ENCODE peak calls at places on chromosomes 2 and 18, in seven cellular contexts. K is bronchial epithelial cell; C is left lung; B is mucosa of descending colon; P is GM23248; Z is CD8-positive, alpha-beta T cell; V is endothelial cell of umbilical vein. S is an unnamed sample.

GRCh38 chr18:57691363-57691762 is 69.7 kb upstream of the NARS1 start:
- DNase-seq in K (no peak), C (no peak), B (no peak), P (no peak), Z (no peak), V (no peak), S (no peak)

GRCh38 chr2:145007673-145008263 is 487.8 kb upstream of the ZEB2 start:
- DNase-seq in K (no peak), C (no peak), B (no peak), P (no peak), Z (no peak), V (peak), S (no peak)

GRCh38 chr18:47987456-47987735 is 56.9 kb upstream of the SMAD2 start:
- DNase-seq in K (peak), C (no peak), B (no peak), P (no peak), Z (no peak), V (peak), S (no peak)

GRCh38 chr2:142980246-142981068 is 103.0 kb downstream of the KYNU start:
- DNase-seq in K (peak), C (no peak), B (no peak), P (peak), Z (no peak), V (peak), S (peak)

GRCh38 chr2:27211943-27212625 is at the start of the genes ATRAID and SLC5A6:
- DNase-seq in K (peak), C (peak), B (peak), P (peak), Z (peak), V (peak), S (peak)

GRCh38 chr2:150088538-150088937 is 398.9 kb downstream of the RND3 start:
- DNase-seq in K (peak), C (no peak), B (no peak), P (no peak), Z (no peak), V (peak), S (no peak)

GRCh38 chr2:186540971-186541370 is 48.9 kb upstream of the ITGAV start:
- DNase-seq in K (no peak), C (no peak), B (no peak), P (peak), Z (no peak), V (no peak), S (no peak)

GRCh38 chr2:132383956-132384355 is 32.6 kb upstream of the GPR39 start:
- DNase-seq in K (no peak), C (no peak), B (no peak), P (no peak), Z (no peak), V (no peak), S (no peak)

GRCh38 chr18:22164337-22165048 is 4.9 kb upstream of the GATA6 start:
- DNase-seq in K (no peak), C (no peak), B (no peak), P (no peak), Z (no peak), V (no peak), S (no peak)

GRCh38 chr2:59789523-59789922 is 763.9 kb downstream of the BCL11A start:
- DNase-seq in K (no peak), C (no peak), B (no peak), P (peak), Z (no peak), V (no peak), S (no peak)

GRCh38 chr18:23498877-23499570 is 4.3 kb upstream of the RMC1 start:
- DNase-seq in K (peak), C (no peak), B (peak), P (peak), Z (peak), V (peak), S (peak)

GRCh38 chr18:46333371-46334199 is 229.4 kb downstream of the HAUS1 start:
- DNase-seq in K (peak), C (peak), B (no peak), P (peak), Z (no peak), V (no peak), S (peak)

GRCh38 chr2:104872866-104873688 is 19.2 kb downstream of the POU3F3 start:
- DNase-seq in K (peak), C (peak), B (peak), P (peak), Z (no peak), V (peak), S (no peak)

GRCh38 chr2:150486539-150487484 is 655 bp downstream of the RND3 start:
- DNase-seq in K (no peak), C (peak), B (peak), P (peak), Z (no peak), V (peak), S (no peak)

GRCh38 chr18:2706903-2707302 is 51.4 kb downstream of the SMCHD1 start:
- DNase-seq in K (no peak), C (no peak), B (no peak), P (no peak), Z (no peak), V (no peak), S (no peak)

GRCh38 chr18:63152791-63153190 is 166.8 kb downstream of the BCL2 start:
- DNase-seq in K (no peak), C (no peak), B (no peak), P (no peak), Z (no peak), V (no peak), S (no peak)
- H3K4me3 ChIP-seq in K (no peak), C (no peak), B (no peak), P (no peak), Z (no peak), V (no peak), S (peak)

GRCh38 chr2:101387151-101387807 is at the start of gene CREG2:
- DNase-seq in K (peak), C (peak), B (peak), P (peak), Z (peak), V (peak), S (peak)

GRCh38 chr2:101386599-101387150 is 628 bp downstream of the CREG2 start:
- DNase-seq in K (no peak), C (no peak), B (no peak), P (no peak), Z (no peak), V (no peak), S (no peak)

GRCh38 chr2:101382406-101382805 is 4.9 kb downstream of the CREG2 start:
- DNase-seq in K (no peak), C (no peak), B (no peak), P (no peak), Z (no peak), V (peak), S (no peak)

GRCh38 chr2:101383016-101383541 is 4.2 kb downstream of the CREG2 start:
- DNase-seq in K (no peak), C (no peak), B (no peak), P (no peak), Z (no peak), V (no peak), S (no peak)

DNA sequence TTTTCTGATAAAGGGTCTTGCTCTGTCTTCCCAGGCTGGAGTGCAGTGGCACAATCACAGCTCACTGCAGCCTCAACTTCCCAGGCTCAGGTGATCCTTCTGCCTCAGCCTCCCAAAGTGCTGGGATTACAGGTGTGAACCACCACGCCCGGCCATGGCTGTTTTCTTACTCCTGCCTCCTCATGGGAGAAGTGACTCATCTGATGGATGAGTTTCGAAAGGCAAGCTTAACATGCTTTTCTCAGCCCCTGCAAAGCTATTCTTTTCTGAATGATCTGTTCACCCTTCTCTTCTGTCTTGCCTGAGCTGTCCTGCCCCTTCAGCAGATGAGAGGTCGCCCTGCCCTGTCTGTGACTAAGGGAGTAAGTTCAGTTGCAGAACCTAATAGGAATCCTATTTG is 929 bp upstream of the CREG2 start:
- DNase-seq in K (peak), C (no peak), B (no peak), P (peak), Z (no peak), V (no peak), S (no peak)
- H3K4me3 ChIP-seq in K (no peak), C (no peak), B (no peak), P (no peak), Z (no peak), V (no peak), S (no peak)

DNA sequence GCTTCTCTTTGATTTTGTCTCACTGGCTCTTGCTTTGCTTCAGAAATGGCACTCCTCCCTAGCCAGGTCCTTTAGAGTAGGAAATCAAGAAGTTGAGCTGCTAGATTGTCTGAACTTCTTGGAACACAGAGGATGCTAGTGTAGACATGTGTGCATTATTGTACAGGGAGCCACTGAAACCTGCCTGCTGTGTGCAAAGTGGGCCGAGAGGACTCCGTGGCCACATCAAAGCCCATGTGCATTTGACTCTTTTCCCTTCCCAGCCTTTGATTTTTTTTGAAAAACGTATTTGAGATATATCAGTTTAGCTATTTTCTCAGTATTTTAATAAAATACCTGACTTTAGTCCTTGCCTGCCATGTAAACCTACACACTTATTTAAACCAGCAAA is 83.1 kb downstream of the TMEM247 start:
- DNase-seq in K (no peak), C (no peak), B (no peak), P (no peak), Z (no peak), V (no peak), S (no peak)
- H3K4me3 ChIP-seq in K (no peak), C (no peak), B (no peak), P (no peak), Z (no peak), V (no peak), S (no peak)

GRCh38 chr2:165295643-165296042 is 56.4 kb downstream of the SCN2A start:
- DNase-seq in K (no peak), C (no peak), B (no peak), P (no peak), Z (no peak), V (no peak), S (no peak)

GRCh38 chr2:165289069-165289468 is 49.9 kb downstream of the SCN2A start:
- DNase-seq in K (no peak), C (no peak), B (no peak), P (no peak), Z (no peak), V (no peak), S (no peak)

GRCh38 chr2:165294912-165295311 is 55.7 kb downstream of the SCN2A start:
- DNase-seq in K (no peak), C (no peak), B (no peak), P (no peak), Z (no peak), V (no peak), S (no peak)

GRCh38 chr2:165293439-165294420 is 54.5 kb downstream of the SCN2A start:
- DNase-seq in K (peak), C (no peak), B (no peak), P (peak), Z (peak), V (peak), S (peak)
- H3K4me3 ChIP-seq in K (no peak), C (no peak), B (no peak), P (peak), Z (no peak), V (no peak), S (no peak)

GRCh38 chr18:29012874-29013273 is 835.9 kb upstream of the CDH2 start:
- DNase-seq in K (no peak), C (no peak), B (no peak), P (no peak), Z (no peak), V (no peak), S (no peak)

GRCh38 chr18:29003194-29003593 is 826.3 kb upstream of the CDH2 start:
- DNase-seq in K (peak), C (no peak), B (no peak), P (no peak), Z (no peak), V (no peak), S (no peak)

GRCh38 chr18:29004921-29005320 is 828.0 kb upstream of the CDH2 start:
- DNase-seq in K (no peak), C (no peak), B (no peak), P (no peak), Z (no peak), V (peak), S (no peak)

GRCh38 chr18:29012364-29012763 is 835.4 kb upstream of the CDH2 start:
- DNase-seq in K (no peak), C (no peak), B (no peak), P (no peak), Z (no peak), V (no peak), S (no peak)

DNA sequence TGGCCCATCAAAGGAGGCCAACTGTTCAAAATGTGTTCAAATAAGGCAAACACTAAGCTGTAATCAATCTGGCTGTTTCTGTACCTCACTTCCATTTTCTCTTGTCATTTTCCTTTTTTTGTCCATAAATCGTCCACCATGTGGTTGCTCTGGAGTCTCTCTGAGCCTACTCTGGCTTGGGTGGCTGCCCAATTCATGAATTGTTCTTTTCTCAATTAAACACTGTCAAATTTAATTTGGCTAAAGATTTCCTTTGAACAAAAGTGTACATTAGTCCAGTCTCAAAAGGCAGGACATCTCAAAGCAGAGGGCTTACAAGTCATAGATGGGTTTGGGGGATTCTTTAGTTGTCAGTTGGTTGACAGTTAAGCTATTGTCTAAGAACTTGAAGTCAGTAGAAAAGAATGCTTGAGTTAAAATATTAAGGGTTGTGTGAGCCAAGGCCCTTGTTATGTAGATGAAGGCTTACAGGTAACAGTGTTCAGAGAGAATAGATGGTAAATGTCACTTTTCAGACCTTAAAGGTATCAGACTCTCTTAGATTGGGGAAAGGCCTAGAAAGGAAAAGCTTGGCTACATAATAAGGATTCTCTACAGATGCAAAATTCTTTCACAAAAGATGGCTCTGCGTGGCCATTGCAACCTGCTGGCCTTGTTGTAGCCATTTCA is 831.2 kb upstream of the CDH2 start:
- DNase-seq in K (no peak), C (no peak), B (no peak), P (no peak), Z (no peak), V (no peak), S (no peak)
- H3K4me3 ChIP-seq in K (no peak), C (no peak), B (no peak), P (no peak), Z (no peak), V (no peak), S (no peak)

DNA sequence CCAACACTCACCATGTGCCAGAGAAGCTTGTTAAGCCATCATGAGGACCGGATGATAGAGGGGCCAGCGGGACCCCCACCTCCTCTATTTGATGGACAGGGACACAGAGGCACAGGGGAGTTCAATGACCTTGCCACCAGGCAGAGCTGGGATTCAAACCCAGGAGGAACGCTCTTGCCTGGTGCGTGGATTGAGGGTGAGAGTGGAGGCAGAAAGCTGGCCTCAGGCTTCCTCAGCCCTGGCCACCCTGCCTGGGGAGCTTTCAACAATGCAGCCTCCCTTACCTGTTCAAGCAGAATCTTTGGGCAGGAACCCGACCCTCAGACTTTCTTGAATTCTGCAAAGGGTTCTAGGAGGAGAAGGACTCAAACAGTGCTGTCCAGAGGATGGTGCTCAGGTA is 39.9 kb upstream of the MAL start:
- DNase-seq in K (no peak), C (no peak), B (no peak), P (no peak), Z (no peak), V (no peak), S (no peak)
- H3K4me3 ChIP-seq in K (no peak), C (no peak), B (no peak), P (no peak), Z (no peak), V (no peak), S (no peak)

GRCh38 chr2:189254268-189254883 is 74.8 kb upstream of the COL5A2 start:
- DNase-seq in K (peak), C (peak), B (peak), P (peak), Z (no peak), V (no peak), S (no peak)
- H3K4me3 ChIP-seq in K (no peak), C (no peak), B (no peak), P (peak), Z (no peak), V (no peak), S (no peak)

DNA sequence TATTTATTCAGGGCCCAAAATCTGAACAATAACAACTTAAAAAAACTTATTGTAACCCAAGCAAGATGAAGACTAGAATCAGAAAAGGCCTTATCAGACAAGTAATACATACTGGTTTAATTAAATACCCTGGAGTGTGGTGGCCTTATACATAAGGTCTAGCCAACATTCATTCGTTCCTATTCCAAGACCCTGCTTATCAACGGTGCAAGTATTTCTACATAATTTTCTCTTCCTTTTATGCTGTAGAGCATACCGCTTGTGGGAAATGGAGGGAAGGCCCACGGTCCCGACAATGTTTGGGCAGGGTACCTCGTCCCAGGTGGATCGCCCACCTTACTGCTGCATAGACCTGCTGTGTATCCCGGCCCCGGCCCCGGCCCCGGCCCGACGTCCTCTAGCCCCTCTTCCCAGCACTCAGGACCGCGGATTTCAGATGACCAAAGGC is 708 bp downstream of the ZNF24 start:
- DNase-seq in K (no peak), C (no peak), B (no peak), P (no peak), Z (no peak), V (no peak), S (no peak)
- H3K4me3 ChIP-seq in K (peak), C (peak), B (peak), P (peak), Z (peak), V (peak), S (peak)

GRCh38 chr2:176174850-176175728 is 13.4 kb upstream of the HOXD1 start:
- DNase-seq in K (no peak), C (no peak), B (peak), P (no peak), Z (no peak), V (no peak), S (no peak)

GRCh38 chr2:176173679-176174381 is 14.6 kb upstream of the HOXD1 start:
- DNase-seq in K (no peak), C (no peak), B (no peak), P (no peak), Z (no peak), V (no peak), S (no peak)

GRCh38 chr2:176172748-176173586 is 15.5 kb upstream of the HOXD1 start:
- DNase-seq in K (no peak), C (no peak), B (no peak), P (no peak), Z (no peak), V (no peak), S (no peak)

GRCh38 chr2:176175729-176176074 is 12.8 kb upstream of the HOXD1 start:
- DNase-seq in K (no peak), C (no peak), B (no peak), P (no peak), Z (no peak), V (no peak), S (no peak)

GRCh38 chr2:176174382-176174834 is 14.1 kb upstream of the HOXD1 start:
- DNase-seq in K (no peak), C (no peak), B (no peak), P (no peak), Z (no peak), V (no peak), S (no peak)
- H3K4me3 ChIP-seq in K (no peak), C (no peak), B (no peak), P (no peak), Z (no peak), V (no peak), S (no peak)